ENCODE peak calls at places on chromosomes 2 and 18, in four cellular contexts. N is hepatocyte, M is colonic mucosa, K is adrenal gland. G is an unnamed sample.

GRCh38 chr2:45567974-45568789 is 42.9 kb downstream of the SRBD1 start:
- DNase-seq in N (peak; percentile 16), M (no peak), K (no peak), G (peak; percentile 25)

GRCh38 chr18:58468191-58468590 is 160.7 kb downstream of the ALPK2 start:
- DNase-seq in N (no peak), M (no peak), K (no peak), G (no peak)

GRCh38 chr2:36965196-36965595 is 1.1 kb downstream of the STRN start:
- DNase-seq in N (no peak), M (no peak), K (no peak), G (no peak)

GRCh38 chr2:128783193-128783671 is 464.6 kb upstream of the HS6ST1 start:
- DNase-seq in N (no peak), M (peak; percentile 7), K (no peak), G (no peak)

GRCh38 chr2:199206536-199206935 is 251.2 kb downstream of the SATB2 start:
- DNase-seq in N (no peak), M (no peak), K (no peak), G (no peak)

GRCh38 chr2:3780477-3781402 is 77.4 kb downstream of the DCDC2C start:
- DNase-seq in N (peak; percentile 74), M (peak; percentile 36), K (peak; percentile 80), G (peak; percentile 75)

GRCh38 chr18:76169733-76170132 is 325.3 kb downstream of the ZNF516 start:
- DNase-seq in N (no peak), M (no peak), K (no peak), G (no peak)

GRCh38 chr2:221571391-221572179 is 519 bp downstream of the EPHA4 start:
- DNase-seq in N (peak; percentile 46), M (peak; percentile 59), K (peak; percentile 54), G (peak; percentile 32)

GRCh38 chr18:36424741-36425142 is 127.2 kb downstream of the FHOD3 start:
- DNase-seq in N (peak; percentile 51), M (no peak), K (no peak), G (no peak)

GRCh38 chr18:6396843-6397242 is 17.9 kb downstream of the L3MBTL4 start:
- DNase-seq in N (no peak), M (no peak), K (no peak), G (no peak)

GRCh38 chr2:149360106-149360505 is 29.7 kb downstream of the LYPD6 start:
- DNase-seq in N (no peak), M (no peak), K (no peak), G (no peak)

GRCh38 chr2:45652090-45653050 is 895 bp downstream of the PRKCE start:
- DNase-seq in N (peak; percentile 34), M (peak; percentile 58), K (peak; percentile 74), G (peak; percentile 35)

GRCh38 chr2:234298916-234299315 is 198.0 kb downstream of the ARL4C start:
- DNase-seq in N (no peak), M (no peak), K (no peak), G (no peak)

GRCh38 chr2:134139615-134140014 is 114.3 kb upstream of the MGAT5 start:
- DNase-seq in N (no peak), M (peak; percentile 67), K (no peak), G (no peak)

GRCh38 chr2:189115126-189115525 is 64.4 kb downstream of the COL5A2 start:
- DNase-seq in N (no peak), M (no peak), K (no peak), G (no peak)

GRCh38 chr2:45013229-45014015 is 4.2 kb upstream of the SIX2 start:
- DNase-seq in N (no peak), M (no peak), K (no peak), G (no peak)

GRCh38 chr2:176105078-176105726 is 1.9 kb upstream of the HOXD11 start:
- DNase-seq in N (no peak), M (no peak), K (no peak), G (no peak)

GRCh38 chr2:102106133-102106556 is 36.4 kb upstream of the IL1R1 start:
- DNase-seq in N (no peak), M (peak; percentile 48), K (no peak), G (peak; percentile 85)

GRCh38 chr2:143248631-143249030 is 119.4 kb downstream of the ARHGAP15 start:
- DNase-seq in N (no peak), M (no peak), K (no peak), G (no peak)
- H3K4me3 ChIP-seq in N (no peak overlapping the region), M (no peak overlapping the region), K (no peak overlapping the region), G (no peak overlapping the region)

DNA sequence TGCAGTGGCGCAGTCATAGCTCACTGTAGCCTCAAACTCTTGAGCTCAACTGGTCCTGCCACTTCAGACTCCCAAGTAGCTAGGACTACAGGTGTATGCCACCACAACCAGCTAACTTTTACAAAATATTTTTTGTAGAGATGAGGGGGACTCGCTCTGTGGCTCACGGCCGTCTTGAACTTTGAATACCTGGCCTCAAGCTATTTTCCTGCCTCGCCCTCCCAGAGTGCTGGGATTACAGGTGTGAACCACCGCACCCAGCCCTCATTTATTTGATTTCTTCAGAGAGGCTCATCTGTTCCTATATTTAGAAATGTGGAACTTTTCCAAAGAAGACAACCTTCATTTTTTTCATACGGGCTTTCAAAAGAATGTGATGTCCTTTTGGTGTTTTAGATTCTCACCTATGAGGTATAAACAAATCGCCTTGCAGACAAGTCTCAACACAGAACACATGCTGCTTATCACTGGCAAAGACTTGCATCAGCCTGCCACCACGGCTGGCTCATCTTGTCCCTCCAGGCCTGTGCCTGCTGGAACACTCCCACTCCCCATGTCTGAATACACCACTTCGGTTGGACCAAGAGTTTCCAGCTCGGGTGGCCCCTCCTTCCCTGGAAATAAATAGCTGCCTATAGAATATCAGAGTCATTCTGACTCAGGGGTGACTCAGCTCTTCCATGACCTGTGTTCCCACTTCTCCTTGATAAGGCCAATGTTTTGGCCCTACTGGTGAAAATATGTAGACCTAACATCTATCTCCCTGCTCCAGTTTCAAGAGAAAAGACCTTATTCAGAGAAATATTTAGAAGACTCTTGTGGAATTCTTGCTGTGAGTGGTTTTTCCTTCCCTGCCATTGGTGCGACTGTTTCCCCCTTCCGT is 202.6 kb downstream of the TGIF1 start:
- DNase-seq in N (peak; percentile 91), M (peak; percentile 79), K (peak; percentile 96), G (peak; percentile 99)
- H3K27ac ChIP-seq in N (peak overlapping the region; percentile 84), M (peak overlapping the region; percentile 58), K (peak overlapping the region; percentile 89), G (peak overlapping the region; percentile 97)

GRCh38 chr18:48942554-48943261 is 8.1 kb downstream of the SMAD7 start:
- DNase-seq in N (peak; percentile 86), M (no peak), K (peak; percentile 93), G (peak; percentile 97)
- H3K4me3 ChIP-seq in N (peak overlapping the region; percentile 5), M (no peak overlapping the region), K (no peak overlapping the region), G (peak overlapping the region; percentile 27)

DNA sequence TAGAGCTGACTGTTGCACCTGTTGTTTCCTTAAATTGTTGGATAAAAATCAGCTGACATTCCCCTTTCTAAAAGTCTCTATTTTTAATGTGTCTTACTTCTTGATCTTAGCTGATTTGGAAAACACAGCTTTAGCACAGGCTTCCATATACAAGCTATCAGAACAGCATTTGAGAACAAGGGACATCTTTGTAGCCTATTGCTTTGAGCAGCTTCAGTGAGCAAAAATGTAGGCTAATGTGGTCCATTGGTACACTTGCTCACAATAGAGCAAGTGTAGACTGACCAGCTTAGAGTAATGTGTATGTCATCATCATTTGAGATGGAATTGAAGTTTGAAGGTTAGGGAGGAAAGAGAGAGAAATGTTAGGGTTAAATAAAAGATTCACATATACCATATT is 7.0 kb downstream of the INPP1 start:
- DNase-seq in N (no peak), M (no peak), K (no peak), G (no peak)
- H3K27ac ChIP-seq in N (no peak overlapping the region), M (no peak overlapping the region), K (no peak overlapping the region), G (no peak overlapping the region)

GRCh38 chr2:8697190-8697589 is 15.3 kb downstream of the ID2 start:
- DNase-seq in N (no peak), M (no peak), K (no peak), G (no peak)

GRCh38 chr2:8694737-8695136 is 12.9 kb downstream of the ID2 start:
- DNase-seq in N (peak; percentile 30), M (no peak), K (no peak), G (no peak)

GRCh38 chr2:8691859-8692437 is 10.1 kb downstream of the ID2 start:
- DNase-seq in N (no peak), M (no peak), K (no peak), G (no peak)

DNA sequence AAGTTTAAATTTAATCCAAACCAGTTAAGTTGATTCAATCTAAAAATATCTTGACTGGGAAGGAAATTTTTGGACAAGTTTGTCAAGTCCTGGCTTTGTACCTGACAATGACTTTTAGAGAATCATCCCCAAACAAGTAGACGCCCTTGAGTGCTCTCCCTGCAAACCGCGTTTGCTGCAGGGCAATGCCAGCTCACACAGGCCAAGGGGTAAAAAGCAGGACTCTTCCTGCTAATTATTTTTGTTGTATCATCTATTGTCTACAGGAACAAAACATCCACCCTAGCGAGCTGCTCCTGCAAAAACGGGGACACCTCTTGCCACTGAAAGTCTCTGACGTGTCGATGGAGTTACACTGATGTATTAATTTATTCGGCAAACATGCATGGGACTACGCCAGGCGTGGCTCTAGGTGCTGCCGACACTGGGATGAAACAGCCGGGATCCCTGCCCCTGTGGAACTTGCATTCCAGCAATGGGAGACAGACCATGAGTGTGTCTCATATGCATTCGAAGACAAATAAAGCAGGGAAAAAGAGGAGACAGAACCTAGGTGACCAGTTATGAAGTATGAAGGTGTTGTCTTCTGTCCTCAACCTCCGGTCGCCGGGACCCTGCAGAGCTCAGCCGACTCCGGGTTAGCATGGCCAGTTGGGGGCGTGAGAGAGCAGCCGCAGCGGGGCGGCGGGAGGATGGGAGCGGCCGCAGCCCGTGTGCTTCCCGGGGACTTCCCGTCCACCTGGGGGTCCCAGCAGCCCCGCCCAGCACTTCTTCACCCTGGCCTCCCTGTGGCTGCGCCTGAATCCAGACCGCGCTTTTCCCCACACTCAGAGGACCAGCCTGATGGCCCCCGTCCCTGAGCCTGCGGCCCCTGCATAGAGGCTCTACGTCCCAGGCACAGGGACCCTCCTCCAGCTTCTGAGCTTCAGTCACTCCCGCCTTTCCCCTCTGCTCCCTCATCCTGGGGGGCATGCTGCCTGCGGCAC is 11.2 kb downstream of the ID2 start:
- DNase-seq in N (peak; percentile 51), M (peak; percentile 82), K (no peak), G (no peak)
- H3K4me3 ChIP-seq in N (no peak overlapping the region), M (peak overlapping the region; percentile 26), K (peak overlapping the region; percentile 41), G (peak overlapping the region; percentile 36)

DNA sequence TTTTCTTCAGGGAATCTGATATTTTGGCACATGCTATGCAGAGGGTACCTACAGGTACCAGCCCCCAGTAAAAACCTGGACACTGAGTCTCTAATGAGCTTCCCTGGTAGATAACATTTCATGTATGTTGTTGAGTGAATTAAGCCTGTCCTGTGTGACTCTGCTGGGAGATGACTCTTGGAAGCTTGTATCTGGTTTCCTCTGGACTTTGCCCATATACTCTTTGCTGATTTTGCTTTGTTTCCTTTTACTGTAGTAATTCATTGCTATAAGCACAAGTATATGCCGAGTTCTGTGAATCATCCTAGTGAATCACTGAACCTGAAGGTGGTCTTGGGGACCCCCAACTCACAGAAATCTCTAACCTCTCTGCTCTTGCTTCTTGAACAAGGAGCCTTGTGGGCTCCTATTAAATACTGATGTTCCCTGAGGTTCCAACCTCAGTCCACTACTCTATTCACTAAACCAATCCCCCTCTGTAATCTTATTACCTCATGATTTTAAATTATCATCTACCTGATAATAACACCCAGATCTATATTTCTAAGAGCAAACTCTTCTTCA is 94.3 kb upstream of the WDSUB1 start:
- DNase-seq in N (peak; percentile 12), M (no peak), K (no peak), G (no peak)
- H3K27ac ChIP-seq in N (peak overlapping the region; percentile 81), M (no peak overlapping the region), K (no peak overlapping the region), G (no peak overlapping the region)

GRCh38 chr2:46702537-46702936 is 213.1 kb downstream of the MCFD2 start:
- DNase-seq in N (no peak), M (no peak), K (no peak), G (no peak)
- H3K4me3 ChIP-seq in N (no peak overlapping the region), M (no peak overlapping the region), K (no peak overlapping the region), G (no peak overlapping the region)

GRCh38 chr18:13039806-13040205 is 48.6 kb downstream of the CEP192 start:
- DNase-seq in N (no peak), M (no peak), K (no peak), G (no peak)

GRCh38 chr18:13048061-13048605 is 57.0 kb downstream of the CEP192 start:
- DNase-seq in N (no peak), M (no peak), K (no peak), G (no peak)

GRCh38 chr18:13043066-13043465 is 51.9 kb downstream of the CEP192 start:
- DNase-seq in N (no peak), M (no peak), K (no peak), G (no peak)
- H3K27ac ChIP-seq in N (no peak overlapping the region), M (no peak overlapping the region), K (no peak overlapping the region), G (no peak overlapping the region)